ENCODE peak calls at places on chromosomes 6 and 20, in four cellular contexts. O is HCT116, T is fibroblast of lung, N is heart right ventricle. V is an unnamed sample. For H3K4me1, the result is how much of the 10 kb centered on the place peaks cover.

GRCh38 chr6:142915129-142915697 is 29.8 kb downstream of the HIVEP2 start:
- DNase-seq in N (no peak), O (no peak), T (no peak), V (no peak)

GRCh38 chr6:33492093-33492492 is 37.7 kb downstream of the ZBTB9 start:
- DNase-seq in O (no peak), T (no peak), N (no peak), V (no peak)

GRCh38 chr6:56890683-56891429 is 64.1 kb upstream of the BEND6 start:
- DNase-seq in N (no peak), T (peak), O (no peak), V (no peak)

GRCh38 chr6:114049367-114049966 is 78.5 kb upstream of the HDAC2 start:
- DNase-seq in T (no peak), N (no peak), O (peak), V (no peak)

GRCh38 chr20:25053207-25054132 is 4.5 kb downstream of the ACSS1 start:
- DNase-seq in T (peak), N (peak), O (no peak), V (no peak)

GRCh38 chr6:26299286-26300042 is 65.5 kb upstream of the BTN3A2 start:
- DNase-seq in N (no peak), O (no peak), T (no peak), V (no peak)

GRCh38 chr20:11838076-11838636 is 79.5 kb upstream of the BTBD3 start:
- DNase-seq in T (no peak), O (no peak), N (no peak), V (no peak)

GRCh38 chr20:50526403-50526989 is 16.3 kb downstream of the PTPN1 start:
- DNase-seq in O (no peak), N (no peak), T (peak), V (no peak)

GRCh38 chr20:63369024-63369530 is 7.9 kb upstream of the CHRNA4 start:
- DNase-seq in N (no peak), T (no peak), O (no peak), V (no peak)

GRCh38 chr20:62437430-62437829 is 10.1 kb upstream of the RBBP8NL start:
- DNase-seq in T (no peak), N (no peak), O (no peak), V (no peak)

GRCh38 chr20:13085275-13085674 is 76.5 kb downstream of the SPTLC3 start:
- DNase-seq in N (no peak), O (no peak), T (peak), V (no peak)

GRCh38 chr6:89655122-89655521 is 16.6 kb upstream of the LYRM2 start:
- DNase-seq in O (no peak), N (no peak), T (no peak), V (no peak)

GRCh38 chr6:121959501-121959900 is 440.0 kb upstream of the HSF2 start:
- DNase-seq in T (no peak), N (no peak), O (no peak), V (no peak)

GRCh38 chr6:50087231-50087954 is 37.7 kb upstream of the DEFB112 start:
- DNase-seq in O (no peak), N (no peak), T (peak), V (no peak)

DNA sequence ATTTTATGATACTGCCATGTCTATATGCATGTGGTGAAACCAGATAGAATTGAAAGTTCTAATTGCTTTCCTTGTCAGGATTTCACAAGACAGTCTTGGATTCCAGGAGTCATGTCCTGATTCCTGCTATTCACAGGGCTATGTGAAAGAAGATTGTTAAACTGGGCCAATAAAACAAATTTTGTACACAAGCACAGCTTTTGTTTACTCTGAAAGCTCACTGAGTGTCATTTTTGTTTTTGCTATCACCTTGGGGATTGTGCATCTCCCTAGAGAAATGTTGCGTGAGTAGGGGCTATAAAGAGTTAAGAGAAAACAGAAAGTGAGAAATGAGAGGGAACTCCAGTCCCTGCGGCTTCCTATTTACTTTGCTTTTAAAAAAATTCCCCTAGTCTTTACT is 627.5 kb downstream of the PKHD1 start:
- DNase-seq in O (no peak), N (no peak), T (no peak), V (no peak)
- H3K27ac ChIP-seq in O (no peak), N (no peak), T (no peak), V (no peak)

DNA sequence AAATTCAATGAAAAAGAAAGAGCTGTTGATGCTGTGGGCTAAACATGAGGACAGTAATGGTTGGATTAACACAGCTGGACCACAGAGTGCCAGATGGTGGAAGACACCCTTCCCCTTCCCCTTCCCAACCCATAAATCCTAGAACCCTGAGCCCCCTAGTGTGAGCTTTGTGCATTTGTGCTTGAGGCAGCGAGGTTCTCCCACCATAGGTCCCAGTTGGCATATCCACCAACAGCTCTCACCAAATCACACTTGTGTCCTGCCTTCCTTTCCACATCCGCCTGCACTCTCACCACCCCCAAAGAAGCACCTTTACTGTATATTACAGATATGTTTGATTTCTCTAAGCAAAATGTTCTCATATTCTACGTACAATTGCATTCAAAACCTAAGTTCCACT is 32.8 kb upstream of the HBS1L start:
- DNase-seq in O (no peak), N (no peak), T (no peak), V (no peak)
- H3K4me1 ChIP-seq in O (under half), N (under half), T (under half), V (under half)

GRCh38 chr20:5809495-5809894 is 59.3 kb downstream of the SHLD1 start:
- DNase-seq in T (no peak), N (no peak), O (no peak), V (no peak)
- TF ChIP-seq CTCF in T (no peak), N (no peak), O (peak), V (no peak)

GRCh38 chr6:27871919-27872633 is 40.1 kb downstream of the OR2B2 start:
- DNase-seq in T (peak), N (peak), O (no peak), V (peak)

GRCh38 chr6:27867941-27868705 is 44.1 kb downstream of the OR2B2 start:
- DNase-seq in N (no peak), T (peak), O (no peak), V (no peak)

GRCh38 chr6:27872634-27873028 is 39.6 kb downstream of the OR2B2 start:
- DNase-seq in N (no peak), T (no peak), O (no peak), V (no peak)

GRCh38 chr6:27870486-27870885 is 41.7 kb downstream of the OR2B2 start:
- DNase-seq in T (no peak), N (no peak), O (no peak), V (no peak)

DNA sequence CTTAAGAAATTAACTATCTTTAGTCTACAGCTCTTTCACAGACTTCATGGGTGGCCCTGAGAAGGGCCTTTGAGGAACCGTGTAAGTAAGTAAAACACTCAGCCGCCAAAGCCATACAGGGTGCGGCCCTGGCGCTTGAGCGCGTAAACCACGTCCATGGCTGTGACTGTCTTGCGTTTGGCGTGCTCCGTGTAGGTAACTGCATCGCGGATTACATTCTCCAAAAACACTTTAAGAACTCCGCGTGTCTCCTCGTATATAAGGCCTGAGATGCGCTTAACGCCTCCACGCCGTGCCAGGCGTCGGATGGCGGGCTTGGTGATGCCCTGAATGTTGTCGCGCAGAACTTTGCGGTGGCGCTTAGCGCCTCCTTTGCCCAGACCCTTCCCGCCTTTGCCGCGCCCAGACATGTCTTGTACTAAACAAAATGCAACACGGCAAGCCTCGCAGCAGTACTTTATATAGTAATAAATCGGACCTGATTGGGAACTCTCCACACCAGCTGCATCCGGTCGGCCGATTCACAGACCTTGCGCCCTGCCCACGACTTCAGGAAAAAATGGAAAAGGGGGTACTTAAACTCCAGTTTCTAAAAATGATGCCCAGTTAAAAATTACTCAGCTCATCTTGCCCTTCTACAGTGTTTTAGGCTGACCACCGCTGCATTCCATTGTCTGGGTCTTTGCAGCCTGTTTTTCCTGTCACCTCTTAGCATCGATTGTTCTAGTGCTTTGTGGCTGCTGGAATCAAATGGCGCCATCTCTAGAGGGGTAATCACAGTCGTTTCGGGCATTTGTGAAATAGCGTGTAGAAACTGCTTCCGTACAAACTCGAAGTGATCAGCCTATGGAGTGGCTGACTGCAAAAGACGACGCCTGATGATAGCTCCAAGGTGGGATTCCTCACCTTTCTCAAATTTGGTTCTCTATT is 38.8 kb downstream of the OR2B2 start:
- DNase-seq in N (peak), O (no peak), T (peak), V (peak)
- H3K27ac ChIP-seq in N (peak), O (no peak), T (peak), V (no peak)

DNA sequence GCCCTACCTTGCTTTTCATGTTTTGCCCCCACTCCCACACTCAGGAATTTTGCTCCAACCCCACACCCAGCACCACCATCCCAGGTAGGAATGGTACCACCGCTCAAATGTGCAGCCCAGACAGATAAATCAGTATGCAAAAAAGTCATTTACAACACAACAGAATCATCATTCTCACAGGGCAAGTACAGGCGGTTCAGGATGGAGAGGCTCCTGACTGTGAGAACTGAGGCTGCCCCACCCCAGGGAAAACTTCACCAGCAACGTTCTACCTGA is 31.1 kb downstream of the TRAM2 start:
- DNase-seq in T (no peak), O (no peak), N (no peak), V (no peak)
- H3K4me1 ChIP-seq in T (half or more), O (under half), N (under half), V (under half)

V was measured in pancreas.